ENCODE peak calls at places on chromosomes 1 and 21, in seven cellular contexts. P is CD4-positive, alpha-beta T cell; E is foreskin keratinocyte; J is T47D; Q is substantia nigra; X is heart right ventricle; M is T-helper 17 cell. N is an unnamed sample.

GRCh38 chr1:179169616-179170467 is 59.6 kb downstream of the ABL2 start:
- DNase-seq in E (peak), P (no peak), J (no peak), X (no peak), Q (no peak), M (no peak), N (no peak)

GRCh38 chr1:162055062-162055461 is 14.4 kb upstream of the NOS1AP start:
- DNase-seq in M (no peak), P (no peak), E (peak), X (no peak), J (no peak), Q (no peak), N (no peak)

GRCh38 chr1:219304227-219305226 is 130.8 kb downstream of the LYPLAL1 start:
- DNase-seq in X (no peak), E (peak), M (no peak), Q (no peak), P (no peak), J (peak), N (no peak)

GRCh38 chr21:27725916-27726315 is 759.0 kb upstream of the ADAMTS5 start:
- DNase-seq in Q (no peak), J (no peak), P (no peak), X (no peak), E (no peak), M (no peak), N (no peak)

GRCh38 chr1:239858058-239858457 is 233.6 kb upstream of the FMN2 start:
- DNase-seq in Q (no peak), P (no peak), J (peak), E (no peak), X (no peak), M (no peak), N (no peak)

GRCh38 chr1:2210786-2211185 is 16.2 kb upstream of the FAAP20 start:
- DNase-seq in J (no peak), X (peak), E (no peak), P (no peak), M (no peak), Q (no peak), N (no peak)

GRCh38 chr1:182003025-182003725 is 58.3 kb downstream of the ZNF648 start:
- DNase-seq in E (no peak), Q (no peak), M (no peak), J (no peak), X (peak), P (no peak), N (no peak)

GRCh38 chr1:159924025-159924790 is 1.1 kb downstream of the TAGLN2 start:
- DNase-seq in E (no peak), P (no peak), M (peak), J (peak), X (peak), Q (peak), N (no peak)

GRCh38 chr1:53291574-53291973 is 36.3 kb downstream of the LRP8 start:
- DNase-seq in X (no peak), M (no peak), Q (no peak), P (no peak), J (peak), E (no peak), N (no peak)

GRCh38 chr1:246159290-246160227 is 347.5 kb downstream of the SMYD3 start:
- DNase-seq in E (no peak), M (no peak), Q (no peak), P (no peak), X (no peak), J (no peak), N (no peak)

GRCh38 chr1:2632561-2633361 is at the start of gene MMEL1:
- DNase-seq in E (no peak), M (no peak), J (no peak), X (no peak), P (no peak), Q (no peak), N (no peak)

GRCh38 chr1:12600335-12600734 is 17.7 kb downstream of the DHRS3 start:
- DNase-seq in J (peak), Q (no peak), M (no peak), X (peak), E (no peak), P (no peak), N (no peak)

GRCh38 chr1:47725000-47725731 is 272.0 kb downstream of the TRABD2B start:
- DNase-seq in X (no peak), J (peak), Q (no peak), P (no peak), M (no peak), E (no peak), N (no peak)

GRCh38 chr1:116474921-116475849 is 95.6 kb downstream of the CD58 start:
- DNase-seq in P (no peak), J (no peak), E (no peak), X (peak), Q (no peak), M (no peak), N (no peak)

GRCh38 chr1:179709841-179710329 is 33.2 kb upstream of the FAM163A start:
- DNase-seq in X (peak), J (no peak), E (no peak), Q (no peak), P (peak), M (peak), N (no peak)

GRCh38 chr1:208230668-208231529 is 13.3 kb downstream of the PLXNA2 start:
- DNase-seq in X (no peak), E (no peak), J (no peak), Q (no peak), P (no peak), M (no peak), N (no peak)

GRCh38 chr1:168008595-168008994 is 71.7 kb upstream of the MPC2 start:
- DNase-seq in M (no peak), X (no peak), Q (no peak), J (no peak), P (no peak), E (no peak), N (no peak)

GRCh38 chr1:206447079-206447780 is 23.0 kb upstream of the IKBKE start:
- DNase-seq in Q (no peak), X (no peak), P (no peak), E (no peak), J (no peak), M (no peak), N (no peak)

GRCh38 chr1:176694713-176695112 is 231.7 kb downstream of the PAPPA2 start:
- DNase-seq in Q (no peak), X (no peak), E (no peak), M (no peak), J (no peak), P (no peak), N (no peak)

GRCh38 chr1:51313268-51313852 is 17.0 kb downstream of the TTC39A start:
- DNase-seq in X (no peak), M (no peak), Q (no peak), E (no peak), J (peak), P (no peak), N (no peak)

GRCh38 chr1:234573711-234574299 is 36.2 kb downstream of the IRF2BP2 start:
- DNase-seq in J (peak), Q (no peak), P (no peak), M (no peak), E (no peak), X (no peak), N (no peak)

GRCh38 chr1:230572121-230573083 is 69.9 kb upstream of the COG2 start:
- DNase-seq in P (no peak), J (peak), X (no peak), E (peak), Q (no peak), M (no peak), N (no peak)

GRCh38 chr1:89701746-89702241 is 68.9 kb downstream of the LRRC8C start:
- DNase-seq in J (no peak), E (no peak), P (no peak), M (no peak), X (no peak), Q (no peak), N (no peak)

GRCh38 chr1:78836736-78837135 is 169.8 kb downstream of the ADGRL4 start:
- DNase-seq in Q (no peak), J (no peak), P (no peak), E (no peak), M (no peak), X (no peak), N (no peak)

GRCh38 chr1:155320661-155321576 is at the start of gene RUSC1:
- DNase-seq in J (no peak), E (no peak), M (peak), X (peak), Q (no peak), P (peak), N (peak)

GRCh38 chr1:118154220-118154619 is 30.8 kb downstream of the SPAG17 start:
- DNase-seq in Q (no peak), X (no peak), P (no peak), M (no peak), J (peak), E (no peak), N (no peak)